ENCODE peak calls at places on chromosomes 12 and 14, in eight cellular contexts. B is transverse colon, I is IMR-90, E is body of pancreas, A is uterus, U is tibial nerve, L is gastrocnemius medialis, Z is heart left ventricle. W is an unnamed sample.

GRCh38 chr12:114904254-114905003 is 220.5 kb upstream of the TBX3 start:
- DNase-seq in L (no peak), Z (no peak), A (no peak), B (no peak), E (no peak), I (peak; percentile 85), U (no peak), W (no peak)

GRCh38 chr12:121003650-121004049 is 12.6 kb downstream of the C12orf43 start:
- DNase-seq in Z (no peak), E (peak; percentile 30), L (no peak), I (no peak), B (peak; percentile 57), A (no peak), U (no peak), W (no peak)

GRCh38 chr14:89198544-89199329 is 218.3 kb downstream of the FOXN3 start:
- DNase-seq in B (no peak), A (peak; percentile 45), Z (no peak), U (no peak), L (peak; percentile 37), I (peak; percentile 41), E (peak; percentile 74), W (no peak)

GRCh38 chr12:132211811-132212210 is 67.6 kb downstream of the NOC4L start:
- DNase-seq in B (no peak), Z (no peak), A (no peak), U (no peak), E (no peak), I (no peak), L (no peak), W (no peak)

GRCh38 chr12:44774815-44775411 is 101.2 kb downstream of the NELL2 start:
- DNase-seq in I (peak; percentile 1), B (peak; percentile 29), A (no peak), Z (no peak), L (no peak), U (no peak), E (peak; percentile 29), W (peak; percentile 4)

GRCh38 chr12:46430340-46430948 is 57.9 kb upstream of the SLC38A2 start:
- DNase-seq in Z (no peak), U (no peak), A (no peak), E (peak; percentile 23), L (no peak), I (peak; percentile 89), B (no peak), W (no peak)

GRCh38 chr12:94679554-94679953 is 29.2 kb upstream of the TMCC3 start:
- DNase-seq in E (no peak), I (no peak), Z (no peak), L (no peak), A (no peak), U (no peak), B (no peak), W (no peak)

GRCh38 chr14:46063872-46064271 is 587.7 kb downstream of the RPL10L start:
- DNase-seq in E (no peak), I (no peak), Z (no peak), B (no peak), A (no peak), L (no peak), U (no peak), W (no peak)

GRCh38 chr14:101478796-101479410 is 82.4 kb upstream of the DIO3 start:
- DNase-seq in U (no peak), I (no peak), B (no peak), Z (no peak), E (peak; percentile 1), L (no peak), A (peak; percentile 13), W (no peak)

GRCh38 chr12:29516431-29516875 is 19.0 kb upstream of the OVCH1 start:
- DNase-seq in A (no peak), Z (no peak), B (no peak), U (no peak), L (no peak), E (no peak), I (peak; percentile 68), W (no peak)

GRCh38 chr12:93274937-93275336 is 102.8 kb upstream of the NUDT4 start:
- DNase-seq in E (no peak), Z (no peak), B (no peak), A (no peak), I (no peak), L (no peak), U (no peak), W (no peak)

GRCh38 chr14:81400852-81401251 is 728 bp upstream of the STON2 start:
- DNase-seq in U (peak; percentile 59), B (peak; percentile 72), L (peak; percentile 92), E (peak; percentile 67), Z (no peak), I (peak; percentile 51), A (peak; percentile 22), W (peak; percentile 5)

GRCh38 chr12:17028348-17028747 is 422.4 kb upstream of the LMO3 start:
- DNase-seq in B (no peak), E (no peak), A (no peak), I (no peak), L (no peak), Z (no peak), U (no peak), W (no peak)

GRCh38 chr12:75564398-75564797 is 53.0 kb upstream of the KRR1 start:
- DNase-seq in B (no peak), A (no peak), U (no peak), Z (no peak), E (no peak), I (no peak), L (no peak), W (no peak)

GRCh38 chr12:28027947-28028724 is 55.6 kb upstream of the PTHLH start:
- DNase-seq in Z (no peak), A (no peak), B (no peak), U (no peak), L (no peak), I (peak; percentile 45), E (no peak), W (no peak)

GRCh38 chr12:101713059-101713682 is 15.7 kb downstream of the CHPT1 start:
- DNase-seq in B (peak; percentile 56), Z (peak; percentile 40), L (peak; percentile 62), A (peak; percentile 17), E (peak; percentile 25), I (no peak), U (peak; percentile 27), W (no peak)

GRCh38 chr12:45273717-45274271 is 57.9 kb downstream of the ANO6 start:
- DNase-seq in B (no peak), L (peak; percentile 19), E (peak; percentile 19), A (no peak), Z (no peak), I (peak; percentile 98), U (no peak), W (peak; percentile 59)

GRCh38 chr14:59126714-59127436 is 61.6 kb upstream of the DAAM1 start:
- DNase-seq in U (no peak), I (peak; percentile 64), E (peak; percentile 44), A (no peak), L (no peak), Z (no peak), B (no peak), W (peak; percentile 14)

GRCh38 chr12:58765076-58765475 is 155.2 kb downstream of the LRIG3 start:
- DNase-seq in U (no peak), I (no peak), L (no peak), B (no peak), Z (no peak), A (no peak), E (no peak), W (no peak)

GRCh38 chr12:59056931-59057330 is 136.6 kb upstream of the LRIG3 start:
- DNase-seq in U (no peak), I (peak; percentile 10), L (no peak), Z (no peak), B (no peak), A (no peak), E (no peak), W (no peak)

GRCh38 chr12:132866251-132866828 is 21.1 kb downstream of the CHFR start:
- DNase-seq in I (peak; percentile 73), U (no peak), E (no peak), Z (no peak), L (no peak), B (no peak), A (no peak), W (no peak)

GRCh38 chr14:99321236-99321925 is 49.4 kb upstream of the BCL11B start:
- DNase-seq in Z (no peak), U (no peak), E (no peak), I (no peak), A (no peak), B (no peak), L (no peak), W (no peak)
- TF ChIP-seq POLR2A in Z (no peak), U (no peak), E (no peak), I (no peak), A (no peak), B (no peak), L (no peak), W (no peak)

DNA sequence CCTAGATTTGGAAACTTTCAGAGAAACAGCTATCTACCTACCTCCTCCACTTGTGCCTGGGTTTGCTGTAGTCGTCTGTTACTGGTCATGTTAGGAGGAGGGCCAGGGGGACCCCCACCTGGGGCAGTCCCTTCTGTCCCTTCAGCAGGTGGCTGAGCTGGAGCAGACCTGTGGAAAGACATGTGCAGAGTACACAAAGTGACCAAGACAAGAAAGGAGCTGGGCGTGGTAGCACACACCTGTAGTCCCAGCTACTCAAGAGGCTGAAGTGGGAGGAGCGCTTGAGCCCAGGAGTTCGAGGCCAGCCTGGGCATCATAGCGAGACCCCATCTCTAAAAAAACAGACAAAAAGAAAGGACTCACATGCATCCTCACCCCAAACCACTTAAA is 4.3 kb downstream of the VAMP1 start:
- DNase-seq in A (no peak), U (no peak), E (no peak), Z (no peak), I (no peak), L (no peak), B (no peak), W (no peak)
- TF ChIP-seq POLR2A in A (no peak), U (no peak), E (no peak), Z (no peak), I (no peak), L (no peak), B (no peak), W (no peak)

GRCh38 chr14:23240661-23241060 is 2.9 kb downstream of the RNF212B start:
- DNase-seq in L (no peak), A (no peak), B (no peak), U (no peak), E (no peak), I (no peak), Z (no peak), W (no peak)

GRCh38 chr14:23242076-23242475 is 4.3 kb downstream of the RNF212B start:
- DNase-seq in I (no peak), A (no peak), L (no peak), B (no peak), E (no peak), U (no peak), Z (no peak), W (no peak)

GRCh38 chr14:23237772-23238594 is at the start of gene RNF212B:
- DNase-seq in A (peak; percentile 93), E (peak; percentile 98), U (peak; percentile 76), I (peak; percentile 44), B (peak; percentile 96), Z (peak; percentile 84), L (peak; percentile 80), W (peak; percentile 79)
- TF ChIP-seq POLR2A in A (peak; percentile 21), E (peak; percentile 64), U (no peak), I (no peak), B (no peak), Z (no peak), L (no peak), W (no peak)

DNA sequence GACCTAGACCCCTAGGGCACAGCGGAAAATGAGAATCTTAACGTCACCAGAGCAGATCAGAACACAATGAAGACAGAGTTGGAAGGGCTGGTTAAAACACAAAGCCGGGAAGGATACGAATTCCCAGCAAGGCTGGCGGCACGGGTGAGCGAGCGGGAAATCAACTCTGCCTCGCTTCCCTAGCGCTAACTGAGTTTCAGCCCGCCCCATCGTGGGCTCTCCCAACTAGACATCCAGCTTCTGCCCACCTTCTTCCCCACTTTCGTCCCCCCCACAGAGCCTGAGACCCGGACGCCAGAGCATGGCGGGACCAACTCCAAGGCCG is 377 bp downstream of the CCNT1 start:
- DNase-seq in I (no peak), Z (no peak), U (no peak), A (no peak), E (no peak), L (no peak), B (no peak), W (no peak)
- TF ChIP-seq POLR2A in I (no peak), Z (no peak), U (no peak), A (no peak), E (no peak), L (no peak), B (no peak), W (no peak)